ENCODE peak calls at places on chromosomes 6 and 20, in four cellular contexts. H, W, J and X are unnamed samples.

GRCh38 chr6:24832794-24833193 is 34.1 kb upstream of the ARMH2 start:
- DNase-seq in J (no peak), H (no peak), W (no peak), X (no peak)

GRCh38 chr6:33694401-33694931 is 17.0 kb downstream of the UQCC2 start:
- DNase-seq in J (peak; percentile 58), W (peak; percentile 89), H (no peak), X (peak; percentile 84)

GRCh38 chr6:165181951-165182414 is 127.4 kb downstream of the C6orf118 start:
- DNase-seq in J (no peak), W (peak; percentile 82), H (no peak), X (no peak)

GRCh38 chr6:138182939-138183791 is 21.4 kb downstream of the ARFGEF3 start:
- DNase-seq in J (no peak), W (no peak), H (no peak), X (no peak)

GRCh38 chr6:165987483-165988305 is 180.0 kb downstream of the TBXT start:
- DNase-seq in J (no peak), H (peak; percentile 78), W (peak; percentile 52), X (peak; percentile 67)

GRCh38 chr6:23396934-23397333 is 729.1 kb upstream of the NRSN1 start:
- DNase-seq in J (no peak), W (no peak), H (no peak), X (no peak)

GRCh38 chr20:36043892-36044515 is 75.6 kb downstream of the CNBD2 start:
- DNase-seq in H (no peak), J (no peak), W (no peak), X (no peak)

GRCh38 chr6:47669684-47670515 is 28.5 kb upstream of the ADGRF4 start:
- DNase-seq in H (no peak), W (no peak), J (no peak), X (peak; percentile 12)

GRCh38 chr6:150070236-150070860 is 1.4 kb upstream of the ULBP3 start:
- DNase-seq in J (no peak), W (no peak), H (no peak), X (no peak)

GRCh38 chr20:59569305-59569704 is 35.0 kb upstream of the PHACTR3 start:
- DNase-seq in W (no peak), H (no peak), J (no peak), X (no peak)

GRCh38 chr6:121826156-121826810 is 390.8 kb downstream of the GJA1 start:
- DNase-seq in H (no peak), J (no peak), W (peak; percentile 89), X (peak; percentile 85)

GRCh38 chr20:20452254-20452676 is 84.4 kb downstream of the INSM1 start:
- DNase-seq in H (no peak), W (peak; percentile 91), J (peak; percentile 7), X (peak; percentile 63)

GRCh38 chr6:35209081-35209480 is 4.7 kb upstream of the SCUBE3 start:
- DNase-seq in W (no peak), J (no peak), H (no peak), X (no peak)

GRCh38 chr20:57480444-57481152 is 44.3 kb downstream of the CTCFL start:
- DNase-seq in W (no peak), J (no peak), H (no peak), X (no peak)

GRCh38 chr6:44002591-44003344 is 124.5 kb downstream of the MRPL14 start:
- DNase-seq in W (peak; percentile 80), H (peak; percentile 65), J (peak; percentile 42), X (peak; percentile 70)